ENCODE peak calls at places on chromosomes 4 and X, in nine cellular contexts. F is spleen, P is cardiac muscle cell, S is astrocyte of the spinal cord, N is bronchial epithelial cell, J is AG09309, Q is uterus, R is mucosa of descending colon, K is transverse colon. L is an unnamed sample.

GRCh38 chr4:111773858-111774257 is 371.4 kb upstream of the FAM241A start:
- DNase-seq in N (peak), Q (peak), S (no peak), K (peak), R (peak), P (peak), F (no peak), J (no peak), L (no peak)

GRCh38 chr4:83138979-83139378 is 24.4 kb upstream of the PLAC8 start:
- DNase-seq in J (no peak), Q (no peak), R (no peak), P (no peak), K (no peak), S (no peak), N (no peak), F (no peak), L (no peak)

GRCh38 chr4:112708772-112709171 is 71.8 kb downstream of the LARP7 start:
- DNase-seq in S (no peak), P (no peak), F (no peak), J (no peak), N (no peak), K (no peak), Q (no peak), R (no peak), L (no peak)

GRCh38 chrX:55030490-55031285 is at the start of gene ALAS2:
- DNase-seq in R (no peak), F (no peak), N (no peak), P (no peak), J (no peak), Q (no peak), S (no peak), K (no peak), L (no peak)

GRCh38 chrX:4035874-4036273 is 322.4 kb upstream of the PRKX start:
- DNase-seq in P (no peak), Q (no peak), N (no peak), K (no peak), S (no peak), R (no peak), J (no peak), F (no peak), L (no peak)

GRCh38 chr4:184396001-184396400 is 78.3 kb downstream of the IRF2 start:
- DNase-seq in F (no peak), J (no peak), S (peak), R (no peak), N (no peak), K (no peak), P (no peak), Q (no peak), L (no peak)

GRCh38 chr4:169621754-169622481 is 1.5 kb downstream of the CLCN3 start:
- DNase-seq in F (no peak), J (no peak), N (peak), K (no peak), Q (no peak), S (peak), R (no peak), P (no peak), L (peak)

GRCh38 chrX:16771483-16772398 is 14.5 kb upstream of the TXLNG start:
- DNase-seq in F (no peak), S (peak), J (no peak), Q (no peak), K (peak), R (peak), P (peak), N (peak), L (peak)

GRCh38 chr4:147310312-147310711 is 170.6 kb upstream of the EDNRA start:
- DNase-seq in J (no peak), S (no peak), F (no peak), R (no peak), N (no peak), Q (no peak), K (no peak), P (no peak), L (no peak)

GRCh38 chrX:13472975-13473665 is 96.3 kb upstream of the EGFL6 start:
- DNase-seq in R (no peak), N (no peak), P (no peak), Q (no peak), F (no peak), S (no peak), J (no peak), K (no peak), L (peak)

GRCh38 chr4:54677416-54677815 is 19.7 kb downstream of the KIT start:
- DNase-seq in Q (no peak), P (no peak), S (no peak), N (no peak), F (no peak), K (no peak), J (no peak), R (no peak), L (no peak)

GRCh38 chr4:168631241-168632151 is 134.6 kb downstream of the PALLD start:
- DNase-seq in S (peak), R (peak), N (peak), Q (peak), K (peak), J (no peak), P (peak), F (peak), L (peak)

GRCh38 chr4:187167126-187167525 is 443.5 kb upstream of the FAT1 start:
- DNase-seq in S (no peak), P (no peak), N (no peak), J (no peak), F (no peak), Q (no peak), K (peak), R (peak), L (no peak)

GRCh38 chr4:99593781-99594636 is 19.4 kb downstream of the MTTP start:
- DNase-seq in N (no peak), K (no peak), P (peak), J (no peak), R (no peak), F (no peak), S (no peak), Q (no peak), L (no peak)

GRCh38 chr4:184826315-184827266 is 823 bp upstream of the ACSL1 start:
- DNase-seq in J (no peak), F (peak), P (peak), R (peak), N (no peak), Q (peak), K (peak), S (no peak), L (peak)

GRCh38 chrX:105694839-105695238 is 127.5 kb upstream of the NRK start:
- DNase-seq in R (no peak), K (no peak), F (no peak), Q (no peak), P (no peak), J (no peak), S (no peak), N (peak), L (no peak)

GRCh38 chrX:38941675-38942074 is 140.4 kb downstream of the MID1IP1 start:
- DNase-seq in F (no peak), K (no peak), Q (no peak), N (peak), S (no peak), J (no peak), P (no peak), R (no peak), L (peak)

GRCh38 chr4:98293089-98293887 is 32.1 kb downstream of the RAP1GDS1 start:
- DNase-seq in F (no peak), N (no peak), P (no peak), S (no peak), J (no peak), K (no peak), R (no peak), Q (no peak), L (peak)

GRCh38 chrX:65726708-65727107 is 59.3 kb downstream of the MSN start:
- DNase-seq in Q (no peak), F (no peak), S (no peak), K (no peak), R (no peak), P (no peak), J (no peak), N (no peak), L (no peak)

GRCh38 chr4:175871774-175872405 is 59.8 kb upstream of the GPM6A start:
- DNase-seq in S (no peak), K (no peak), J (no peak), F (no peak), Q (no peak), P (no peak), R (no peak), N (no peak), L (no peak)

GRCh38 chrX:112630187-112630586 is 49.6 kb downstream of the LHFPL1 start:
- DNase-seq in F (no peak), K (no peak), R (no peak), S (no peak), Q (no peak), J (no peak), N (no peak), P (no peak), L (peak)

GRCh38 chr4:7032591-7032990 is 10.6 kb upstream of the TADA2B start:
- DNase-seq in R (no peak), S (no peak), N (no peak), K (no peak), P (peak), F (no peak), J (no peak), Q (no peak), L (no peak)

GRCh38 chrX:100645106-100645505 is 1.1 kb downstream of the SRPX2 start:
- DNase-seq in P (no peak), Q (no peak), N (peak), S (no peak), K (no peak), J (no peak), F (no peak), R (no peak), L (peak)

GRCh38 chrX:7133036-7133412 is 14.5 kb upstream of the STS start:
- DNase-seq in Q (peak), F (no peak), P (peak), J (no peak), N (no peak), S (peak), R (no peak), K (no peak), L (peak)

GRCh38 chrX:153463031-153463430 is 7.3 kb downstream of the HAUS7 start:
- DNase-seq in Q (no peak), S (no peak), P (no peak), F (no peak), J (no peak), R (no peak), N (no peak), K (no peak), L (no peak)

GRCh38 chr4:144903953-144904711 is 193.9 kb downstream of the ANAPC10 start:
- DNase-seq in N (peak), F (no peak), P (no peak), J (no peak), Q (no peak), R (no peak), K (no peak), S (peak), L (peak)

GRCh38 chrX:131397891-131398290 is 108.8 kb upstream of the IGSF1 start:
- DNase-seq in K (no peak), Q (no peak), J (no peak), F (no peak), P (no peak), S (no peak), N (no peak), R (no peak), L (no peak)

GRCh38 chrX:106973433-106974149 is 26.4 kb downstream of the MORC4 start:
- DNase-seq in F (no peak), R (no peak), P (no peak), Q (no peak), N (no peak), S (no peak), K (no peak), J (no peak), L (peak)

GRCh38 chr4:55337944-55338343 is 8.1 kb upstream of the SRD5A3 start:
- DNase-seq in Q (no peak), S (no peak), N (no peak), K (no peak), P (no peak), R (no peak), J (no peak), F (no peak), L (no peak)

GRCh38 chrX:24566233-24566632 is 80.9 kb downstream of the PCYT1B start:
- DNase-seq in Q (no peak), K (no peak), S (no peak), R (no peak), J (no peak), N (no peak), P (no peak), F (no peak), L (no peak)

GRCh38 chrX:107748490-107748889 is 27.1 kb downstream of the TSC22D3 start:
- DNase-seq in Q (no peak), S (no peak), K (no peak), P (peak), R (no peak), J (no peak), F (no peak), N (no peak), L (no peak)

GRCh38 chr4:69649207-69649606 is 3.8 kb downstream of the UGT2A1 start:
- DNase-seq in J (no peak), Q (no peak), S (no peak), N (peak), R (no peak), F (no peak), P (no peak), K (no peak), L (peak)

GRCh38 chr4:65370709-65371108 is 299.6 kb downstream of the EPHA5 start:
- DNase-seq in S (no peak), Q (no peak), K (no peak), R (no peak), J (no peak), N (peak), P (no peak), F (no peak), L (no peak)

GRCh38 chr4:89136525-89136924 is 25.2 kb downstream of the TIGD2 start:
- DNase-seq in S (no peak), J (peak), R (no peak), K (no peak), N (peak), P (no peak), F (no peak), Q (no peak), L (peak)

GRCh38 chr4:74376888-74377483 is 12.0 kb downstream of the EREG start:
- DNase-seq in J (peak), S (peak), K (no peak), N (peak), P (peak), Q (no peak), R (no peak), F (no peak), L (peak)
- TF ChIP-seq CTCF in J (peak), S (peak), K (peak), N (peak), P (peak), Q (peak), R (peak), F (no peak), L (peak)

GRCh38 chr4:3712112-3712805 is 53.9 kb upstream of the ADRA2C start:
- DNase-seq in J (no peak), S (no peak), F (peak), Q (no peak), N (no peak), K (no peak), R (peak), P (no peak), L (no peak)
- H3K4me3 ChIP-seq in J (no peak), S (no peak), F (no peak), Q (no peak), N (no peak), K (no peak), R (no peak), P (no peak), L (no peak)

DNA sequence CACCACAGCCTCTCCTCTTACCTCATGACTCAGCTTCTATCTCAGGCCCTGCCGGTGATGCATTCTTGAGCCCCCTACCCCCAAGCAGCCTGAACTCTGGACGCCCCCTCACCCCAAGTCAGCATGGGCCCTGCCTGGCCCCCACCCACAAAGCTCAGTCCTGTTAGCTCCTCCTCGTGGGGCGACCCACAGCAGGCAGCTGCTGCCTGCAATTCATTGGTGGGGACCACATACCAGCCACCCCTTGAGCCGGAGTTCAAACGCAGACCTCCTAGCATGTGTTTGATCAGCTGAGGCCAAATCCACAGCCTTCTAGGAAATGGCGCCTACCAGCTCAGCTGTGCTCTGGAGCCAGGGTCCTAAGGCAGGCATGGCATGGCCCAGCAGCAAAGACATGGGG is 111.8 kb downstream of the EFNB1 start:
- DNase-seq in Q (no peak), N (no peak), F (peak), P (no peak), K (peak), S (peak), J (no peak), R (no peak), L (no peak)
- TF ChIP-seq CTCF in Q (no peak), N (no peak), F (no peak), P (no peak), K (no peak), S (no peak), J (no peak), R (no peak), L (no peak)

GRCh38 chr4:1075809-1076524 is 37.4 kb downstream of the RNF212 start:
- DNase-seq in P (no peak), R (no peak), Q (no peak), N (peak), F (no peak), J (no peak), K (no peak), S (no peak), L (no peak)

GRCh38 chr4:1069394-1069793 is 44.0 kb downstream of the RNF212 start:
- DNase-seq in F (no peak), Q (no peak), J (no peak), R (no peak), S (no peak), N (no peak), P (no peak), K (no peak), L (no peak)

GRCh38 chr4:1075266-1075665 is 38.1 kb downstream of the RNF212 start:
- DNase-seq in J (no peak), K (no peak), N (no peak), F (no peak), S (no peak), P (no peak), Q (no peak), R (no peak), L (no peak)

GRCh38 chr4:1074077-1074476 is 39.3 kb downstream of the RNF212 start:
- DNase-seq in K (no peak), S (no peak), F (no peak), R (no peak), J (no peak), P (no peak), Q (no peak), N (no peak), L (no peak)

DNA sequence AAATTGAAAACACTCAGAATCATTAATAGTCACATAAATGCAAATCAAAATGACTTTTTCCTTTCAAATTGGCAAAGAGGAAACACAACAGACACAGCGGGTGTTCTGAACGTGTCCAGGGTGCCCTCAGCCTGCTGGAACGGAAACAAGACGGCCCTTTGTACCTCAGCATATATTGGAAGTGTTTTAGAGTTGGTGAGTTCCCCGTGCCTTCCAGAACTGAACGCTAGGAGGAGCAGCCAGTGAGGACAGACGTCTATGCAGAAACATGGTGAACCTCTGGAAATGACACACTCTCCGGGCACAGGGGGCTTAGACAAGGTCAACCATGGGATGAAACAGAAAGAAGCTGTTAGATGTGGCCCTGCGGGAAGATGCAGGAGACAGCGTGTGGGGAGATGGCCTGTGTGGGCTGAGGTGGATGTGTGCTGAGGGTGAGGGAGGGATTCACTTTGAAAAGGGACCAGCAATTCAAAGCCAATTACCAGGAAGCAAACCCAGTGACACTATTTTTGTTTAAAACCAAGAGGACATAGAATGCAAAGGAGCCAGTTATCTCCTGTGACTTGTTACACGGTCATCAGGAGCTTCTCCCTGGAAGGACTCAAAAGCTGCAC is 40.4 kb downstream of the RNF212 start:
- DNase-seq in P (peak), K (peak), Q (peak), J (peak), F (no peak), N (peak), R (peak), S (peak), L (peak)
- H3K4me3 ChIP-seq in P (no peak), K (no peak), Q (no peak), J (no peak), F (no peak), N (no peak), R (no peak), S (no peak), L (no peak)

DNA sequence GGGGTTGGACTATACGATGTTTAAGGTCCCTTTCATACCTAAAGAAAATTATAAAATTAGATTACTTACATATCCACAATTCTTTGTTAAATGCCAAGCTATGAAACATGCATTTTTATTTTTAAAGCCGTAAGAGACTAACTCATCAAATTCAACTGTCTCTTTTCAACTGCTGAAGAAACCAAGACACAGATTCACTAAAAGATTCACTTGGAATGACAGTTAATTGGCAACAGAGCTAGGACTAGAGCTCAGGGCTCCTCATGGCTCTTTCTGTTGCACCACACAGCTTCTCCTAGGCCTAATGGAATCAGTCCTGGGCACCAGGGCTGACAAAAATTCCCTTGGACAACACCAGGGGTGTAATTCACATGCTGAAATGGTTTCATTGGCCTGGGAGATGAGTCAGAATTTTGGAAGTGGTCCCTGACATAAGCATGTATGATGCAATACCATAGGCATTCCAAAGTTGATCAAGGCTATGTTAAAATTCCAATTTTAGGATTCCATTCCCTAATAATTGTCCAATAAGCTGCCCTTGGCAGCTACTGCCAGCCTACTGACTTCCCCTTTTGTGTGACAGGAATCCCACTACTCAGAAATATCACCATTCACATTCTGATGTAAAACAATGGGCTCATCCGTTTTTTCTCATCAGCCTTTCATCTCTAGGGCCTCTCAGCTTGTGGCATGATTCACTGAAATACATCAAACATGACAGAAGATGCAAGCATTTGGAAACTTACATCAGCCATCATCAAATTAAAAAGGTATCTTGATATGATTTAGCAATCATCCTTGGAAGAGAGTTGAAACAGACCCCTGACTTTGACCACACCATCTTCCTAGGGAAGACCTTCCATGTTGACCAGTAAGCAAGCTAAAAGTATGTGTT is 54.2 kb downstream of the PLAC1 start:
- DNase-seq in P (no peak), F (no peak), Q (peak), J (peak), K (no peak), S (peak), R (no peak), N (peak), L (peak)
- TF ChIP-seq CTCF in P (peak), F (no peak), Q (no peak), J (peak), K (no peak), S (peak), R (no peak), N (peak), L (peak)